ENCODE peak calls at places on chromosome 13, in seven cellular contexts. Z is MCF 10A, R is A549, U is cardiac fibroblast, C is PC-9, A is AG04450, Y is progenitor cell of endocrine pancreas. V is an unnamed sample.
A peak's percentile ranks its signal among the peaks of the same experiment; 100 is the strongest.

GRCh38 chr13:114065141-114065925 is 67.1 kb downstream of the RASA3 start:
- DNase-seq in A (peak; percentile 92), C (peak; percentile 98), U (peak; percentile 97), Y (no peak), Z (peak; percentile 99), R (peak; percentile 89), V (peak; percentile 48)

GRCh38 chr13:48492123-48493075 is 40.5 kb downstream of the RCBTB2 start:
- DNase-seq in Z (no peak), Y (no peak), R (no peak), C (no peak), A (no peak), U (peak; percentile 88), V (no peak)

GRCh38 chr13:25267715-25268114 is 19.6 kb downstream of the MTMR6 start:
- DNase-seq in U (peak; percentile 41), A (no peak), C (no peak), R (peak; percentile 10), Y (no peak), Z (peak; percentile 12), V (no peak)

GRCh38 chr13:100989424-100989823 is 314.8 kb upstream of the TMTC4 start:
- DNase-seq in Z (no peak), Y (no peak), U (no peak), A (no peak), C (no peak), R (no peak), V (no peak)

GRCh38 chr13:110062077-110062776 is 244.7 kb downstream of the COL4A1 start:
- DNase-seq in R (no peak), C (peak; percentile 53), U (no peak), Z (peak; percentile 27), Y (no peak), A (no peak), V (no peak)

GRCh38 chr13:66689037-66689619 is 541.0 kb downstream of the PCDH9 start:
- DNase-seq in R (peak; percentile 14), A (no peak), U (peak; percentile 39), Z (no peak), C (no peak), Y (no peak), V (no peak)

GRCh38 chr13:101346161-101346560 is 70.1 kb downstream of the NALCN start:
- DNase-seq in U (no peak), A (no peak), C (no peak), R (no peak), Y (no peak), Z (no peak), V (no peak)

GRCh38 chr13:112213467-112214245 is 146.7 kb downstream of the SOX1 start:
- DNase-seq in Y (no peak), C (no peak), A (no peak), Z (no peak), U (no peak), R (peak; percentile 20), V (peak; percentile 1)

GRCh38 chr13:71577127-71577526 is 289.9 kb downstream of the DACH1 start:
- DNase-seq in U (no peak), Z (no peak), A (no peak), R (no peak), Y (no peak), C (peak; percentile 4), V (no peak)

GRCh38 chr13:76735641-76736040 is 150.6 kb downstream of the KCTD12 start:
- DNase-seq in Z (no peak), A (no peak), R (no peak), U (no peak), C (no peak), Y (no peak), V (no peak)

GRCh38 chr13:48009298-48009697 is 8.2 kb upstream of the SUCLA2 start:
- DNase-seq in Y (no peak), A (peak; percentile 13), R (peak; percentile 65), C (peak; percentile 67), Z (peak; percentile 89), U (peak; percentile 84), V (peak; percentile 56)

GRCh38 chr13:42328672-42329071 is 56.7 kb downstream of the AKAP11 start:
- DNase-seq in Z (no peak), A (no peak), R (no peak), Y (no peak), C (no peak), U (peak; percentile 12), V (no peak)

GRCh38 chr13:44116562-44117315 is 237.0 kb downstream of the LACC1 start:
- DNase-seq in Y (no peak), R (no peak), C (no peak), U (peak; percentile 53), A (no peak), Z (no peak), V (no peak)

GRCh38 chr13:98972059-98972458 is 5.8 kb downstream of the DOCK9 start:
- DNase-seq in Z (no peak), U (no peak), R (no peak), Y (no peak), C (no peak), A (no peak), V (no peak)
- TF ChIP-seq CTCF in Z (no peak), U (no peak), R (no peak), Y (no peak), C (no peak), A (no peak), V (no peak)

DNA sequence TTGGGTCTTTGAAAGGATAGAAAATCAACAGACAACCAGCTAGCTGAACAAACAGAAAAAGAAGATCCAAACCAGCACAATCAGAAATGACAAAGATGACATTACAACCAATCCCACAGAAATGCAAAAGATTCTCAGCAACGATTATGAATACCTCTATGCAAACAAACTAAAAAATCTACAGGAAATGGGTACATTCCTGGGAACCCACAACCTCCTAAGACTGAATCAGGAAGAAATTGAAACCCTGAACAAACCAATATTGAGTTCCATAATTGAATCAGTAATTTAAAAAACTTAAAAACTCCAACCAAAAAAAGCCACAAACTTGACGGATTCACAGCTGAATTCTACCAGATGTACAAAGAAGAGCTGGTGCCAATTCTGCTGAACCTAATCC is 20.9 kb upstream of the C1QTNF9B start:
- DNase-seq in R (no peak), C (no peak), Y (no peak), A (no peak), U (no peak), Z (no peak), V (no peak)
- TF ChIP-seq CTCF in R (no peak), C (no peak), Y (no peak), A (no peak), U (no peak), Z (no peak), V (no peak)

GRCh38 chr13:27283906-27284523 is 13.4 kb downstream of the RASL11A start:
- DNase-seq in C (peak; percentile 46), A (no peak), R (peak; percentile 46), Z (peak; percentile 56), U (peak; percentile 49), Y (no peak), V (peak; percentile 48)
- TF ChIP-seq CTCF in C (peak; percentile 65), A (peak; percentile 39), R (peak; percentile 43), Z (no peak), U (peak; percentile 38), Y (no peak), V (no peak)

DNA sequence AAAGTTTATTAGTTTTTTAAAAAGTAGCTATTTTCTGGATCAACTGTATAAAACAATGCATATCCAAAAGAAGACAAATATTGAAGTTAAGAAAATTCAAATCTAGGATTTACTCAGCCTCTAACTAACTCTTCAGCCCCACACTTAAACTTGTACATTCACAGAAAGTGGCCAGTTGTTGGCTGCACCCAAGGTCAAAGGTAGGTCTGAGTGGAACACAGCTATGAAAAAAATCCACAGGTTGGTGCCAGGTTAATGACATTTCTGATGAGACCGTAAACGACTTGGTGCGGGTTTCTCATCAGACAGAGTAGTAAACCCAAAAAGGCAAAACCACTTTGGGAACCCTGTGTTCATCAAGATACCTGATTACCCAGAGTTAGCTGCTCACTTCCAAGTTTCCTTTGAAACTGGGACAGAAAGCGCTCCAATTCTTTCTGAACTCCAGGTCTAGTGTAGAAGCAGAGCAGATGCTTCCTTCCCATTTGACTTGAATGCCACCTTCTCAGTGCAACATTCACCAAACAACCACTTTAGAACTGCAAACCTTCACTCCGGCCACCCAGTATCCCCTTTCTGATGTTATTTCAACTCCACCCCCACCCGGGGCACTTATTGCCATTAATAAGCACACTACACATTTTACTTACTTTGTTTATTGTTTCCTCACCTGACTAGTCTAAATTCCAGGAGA is 208.3 kb upstream of the STARD13 start:
- DNase-seq in Z (no peak), R (no peak), Y (no peak), U (no peak), A (no peak), C (no peak), V (no peak)
- TF ChIP-seq CTCF in Z (no peak), R (no peak), Y (no peak), U (no peak), A (no peak), C (no peak), V (no peak)

GRCh38 chr13:52651880-52652169 is 811 bp upstream of the SUGT1 start:
- DNase-seq in A (peak; percentile 11), C (no peak), U (no peak), Y (no peak), Z (no peak), R (no peak), V (no peak)

GRCh38 chr13:52652170-52652979 is at the start of gene SUGT1:
- DNase-seq in U (peak; percentile 99), Z (peak; percentile 98), Y (peak; percentile 93), R (peak; percentile 96), C (peak; percentile 97), A (peak; percentile 93), V (peak; percentile 98)

GRCh38 chr13:52650731-52651130 is 1.9 kb upstream of the SUGT1 start:
- DNase-seq in A (no peak), R (no peak), Z (no peak), C (no peak), U (no peak), Y (no peak), V (no peak)

GRCh38 chr13:52646967-52647366 is 4.7 kb downstream of the HNRNPA1L2 start:
- DNase-seq in A (no peak), U (no peak), Y (no peak), R (no peak), Z (no peak), C (no peak), V (no peak)

GRCh38 chr13:52652980-52653303 is 306 bp downstream of the SUGT1 start:
- DNase-seq in Y (no peak), A (no peak), U (no peak), C (no peak), R (no peak), Z (no peak), V (no peak)
- TF ChIP-seq CTCF in Y (no peak), A (no peak), U (no peak), C (peak; percentile 65), R (no peak), Z (peak; percentile 3), V (peak; percentile 66)

V was measured in Calu3.